ENCODE peak calls at places on chromosomes 11 and 22, in six cellular contexts. J is uterus, S is heart right ventricle, P is upper lobe of right lung, C is NB4, X is type B pancreatic cell. O is an unnamed sample.
A peak's percentile ranks its signal among the peaks of the same experiment; 100 is the strongest.

GRCh38 chr11:71246559-71246958 is 5.8 kb downstream of the SHANK2 start:
- DNase-seq in J (no peak), S (no peak), P (no peak), C (no peak), X (no peak), O (no peak)

GRCh38 chr11:129417458-129417857 is 41.8 kb downstream of the BARX2 start:
- DNase-seq in J (no peak), S (no peak), P (no peak), C (no peak), X (no peak), O (no peak)

GRCh38 chr11:128835741-128836410 is 31.2 kb downstream of the KCNJ1 start:
- DNase-seq in J (no peak), S (peak; percentile 72), P (no peak), C (no peak), X (no peak), O (no peak)

GRCh38 chr11:14969922-14970323 is 2.2 kb downstream of the CALCA start:
- DNase-seq in J (no peak), S (no peak), P (peak; percentile 72), C (peak; percentile 41), X (no peak), O (no peak)

GRCh38 chr11:102487214-102487613 is 34.6 kb upstream of the TMEM123 start:
- DNase-seq in J (no peak), S (no peak), P (no peak), C (no peak), X (no peak), O (no peak)

GRCh38 chr22:40588726-40589125 is 47.8 kb downstream of the MRTFA start:
- DNase-seq in J (no peak), S (no peak), P (no peak), C (peak; percentile 48), X (no peak), O (no peak)

GRCh38 chr22:39148727-39149535 is 3.5 kb downstream of the CBX7 start:
- DNase-seq in J (peak; percentile 79), S (no peak), P (peak; percentile 71), C (peak; percentile 28), X (no peak), O (no peak)

GRCh38 chr22:21593406-21594232 is 26.1 kb downstream of the UBE2L3 start:
- DNase-seq in J (no peak), S (peak; percentile 61), P (no peak), C (no peak), X (no peak), O (no peak)

GRCh38 chr11:71946144-71946571 is 17.3 kb downstream of the RNF121 start:
- DNase-seq in J (no peak), S (no peak), P (no peak), C (no peak), X (no peak), O (no peak)

GRCh38 chr22:30212996-30213441 is 33.5 kb downstream of the LIF start:
- DNase-seq in J (no peak), S (no peak), P (peak; percentile 76), C (peak; percentile 85), X (no peak), O (no peak)

GRCh38 chr11:100753144-100753543 is 66.1 kb downstream of the ARHGAP42 start:
- DNase-seq in J (no peak), S (no peak), P (no peak), C (no peak), X (no peak), O (peak; percentile 15)

GRCh38 chr22:26086359-26086758 is 82.9 kb upstream of the SEZ6L start:
- DNase-seq in J (no peak), S (no peak), P (no peak), C (peak; percentile 23), X (no peak), O (no peak)

GRCh38 chr22:23836692-23837495 is 1.9 kb downstream of the DERL3 start:
- DNase-seq in J (no peak), S (no peak), P (no peak), C (no peak), X (no peak), O (no peak)

GRCh38 chr11:1082728-1083620 is 8.3 kb downstream of the MUC2 start:
- DNase-seq in J (no peak), S (no peak), P (peak; percentile 58), C (peak; percentile 58), X (no peak), O (no peak)

GRCh38 chr22:43693245-43693644 is 118.9 kb downstream of the EFCAB6 start:
- DNase-seq in J (no peak), S (no peak), P (no peak), C (no peak), X (no peak), O (no peak)

GRCh38 chr11:32775908-32776307 is 18.6 kb downstream of the CCDC73 start:
- DNase-seq in J (no peak), S (no peak), P (no peak), C (no peak), X (no peak), O (no peak)

GRCh38 chr22:22113701-22114100 is 130.9 kb upstream of the VPREB1 start:
- DNase-seq in J (no peak), S (no peak), P (no peak), C (no peak), X (no peak), O (no peak)

DNA sequence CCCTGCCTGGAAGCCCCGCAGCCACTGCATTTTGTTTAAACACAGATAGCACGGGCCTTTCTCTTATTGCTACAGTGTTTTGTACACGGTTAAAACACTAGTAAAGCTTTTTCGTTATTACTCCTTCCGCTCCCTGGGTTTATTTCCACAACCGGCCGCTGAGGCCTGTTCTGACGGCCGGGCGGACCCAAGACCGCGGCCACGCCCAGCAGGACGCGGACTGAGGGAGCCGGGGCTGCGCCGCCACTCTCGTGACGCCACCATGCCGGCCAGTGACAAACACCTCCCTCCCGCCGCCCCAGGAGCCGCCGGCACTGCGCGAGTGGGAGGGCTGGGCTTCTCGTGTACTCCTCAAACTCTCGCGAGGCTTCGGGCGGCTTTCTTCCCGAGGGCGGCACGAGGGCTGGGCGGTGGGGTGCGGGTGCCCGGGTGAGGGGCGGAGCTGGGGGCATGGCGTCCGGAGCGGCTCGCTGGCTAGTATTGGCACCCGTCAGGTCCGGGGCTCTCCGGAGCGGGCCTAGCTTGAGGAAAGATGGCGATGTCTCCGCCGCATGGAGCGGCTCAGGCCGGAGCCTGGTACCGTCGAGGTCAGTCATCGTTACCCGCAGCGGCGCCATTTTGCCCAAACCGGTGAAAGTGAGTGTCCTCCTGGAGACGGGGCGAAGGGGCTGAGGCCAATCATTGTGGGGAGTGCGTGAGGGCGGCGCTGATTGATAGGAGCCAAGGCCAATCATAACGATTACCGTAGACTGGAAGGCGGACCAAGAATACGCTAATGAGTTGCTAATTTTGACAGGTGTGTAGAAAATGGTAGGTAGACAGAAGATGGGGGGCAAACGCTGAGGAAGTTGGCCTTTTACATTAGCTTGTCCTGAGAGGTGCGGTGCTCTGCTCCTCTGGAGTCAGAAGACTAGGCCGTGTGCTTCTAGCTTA is at the start of gene SMDT1:
- DNase-seq in J (peak; percentile 98), S (peak; percentile 100), P (peak; percentile 100), C (peak; percentile 98), X (peak; percentile 99), O (peak; percentile 100)
- TF ChIP-seq CTCF in J (no peak), S (no peak), P (no peak), C (no peak), X (no peak), O (no peak)

DNA sequence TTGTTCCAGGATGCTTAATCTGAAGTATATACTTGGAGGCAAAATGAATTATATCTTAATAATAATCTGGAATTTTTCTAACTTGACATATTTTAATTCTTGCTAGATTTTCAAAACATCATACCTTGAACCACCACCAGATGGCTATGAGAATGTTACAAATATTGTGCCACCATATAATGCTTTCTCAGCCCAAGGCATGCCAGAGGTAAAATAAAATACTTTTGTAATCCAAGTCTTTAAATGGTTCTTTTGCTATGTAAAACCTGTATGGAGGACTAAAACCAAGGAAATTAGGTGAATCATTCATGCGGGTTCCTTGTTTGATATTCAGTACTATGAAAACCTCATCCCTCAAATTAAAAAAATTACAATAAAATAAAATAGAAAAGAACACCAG is 14.4 kb downstream of the NAALAD2 start:
- DNase-seq in J (no peak), S (no peak), P (no peak), C (no peak), X (no peak), O (no peak)
- TF ChIP-seq CTCF in J (no peak), S (no peak), P (no peak), C (no peak), X (peak; percentile 54), O (no peak)

DNA sequence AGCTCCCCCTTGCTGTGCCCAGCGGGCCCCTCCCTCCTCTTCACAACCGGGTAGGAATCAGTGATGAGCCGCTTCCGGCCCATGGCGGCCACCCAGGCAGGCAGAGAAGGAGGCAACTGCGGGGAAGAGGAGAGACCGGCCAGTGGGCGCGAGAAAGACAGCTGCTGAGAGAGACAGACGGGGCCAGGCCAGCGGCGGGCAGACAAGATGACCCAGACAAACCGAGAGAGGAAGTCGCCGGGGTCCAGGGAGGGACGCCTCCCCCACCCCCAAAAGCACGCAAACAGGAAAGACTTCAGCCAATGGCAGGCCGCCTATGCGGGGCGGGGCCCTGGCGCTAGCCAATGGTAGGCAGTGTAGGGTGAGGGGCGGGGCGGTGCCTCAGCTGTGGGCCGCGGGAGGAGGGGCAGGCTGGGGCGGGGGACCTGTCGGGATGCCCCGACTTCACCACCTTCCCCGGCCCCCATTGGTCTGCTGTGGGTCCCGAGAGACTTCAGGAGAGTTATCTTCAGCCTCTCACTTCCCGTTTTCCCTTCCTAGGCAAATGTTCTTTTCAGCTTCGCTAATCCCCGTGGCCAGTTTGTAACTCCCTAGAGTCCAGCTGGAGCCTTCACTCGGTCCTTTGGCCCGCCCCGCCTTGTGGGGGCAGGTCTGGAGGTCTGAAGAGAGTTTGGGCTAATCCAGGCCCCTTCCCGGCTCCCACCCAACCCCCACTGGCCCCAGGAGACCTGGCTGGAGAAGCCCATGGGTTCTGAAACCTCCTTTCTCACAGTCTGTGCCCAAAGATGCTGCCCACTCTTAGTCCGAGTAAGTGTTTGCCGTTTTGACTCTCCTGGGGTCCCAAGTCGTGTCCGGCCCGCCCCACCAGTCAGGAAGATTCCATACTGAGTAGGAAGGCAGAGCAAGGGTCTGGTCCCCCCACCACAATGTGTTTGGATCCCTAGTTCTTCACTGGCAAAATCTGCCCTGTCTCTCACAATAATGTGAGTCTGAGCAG is at the start of gene POLD4:
- DNase-seq in J (peak; percentile 99), S (peak; percentile 98), P (peak; percentile 100), C (peak; percentile 100), X (peak; percentile 94), O (peak; percentile 95)
- TF ChIP-seq CTCF in J (peak; percentile 5), S (no peak), P (no peak), C (no peak), X (no peak), O (no peak)

GRCh38 chr11:37449146-37449545 is 851.1 kb upstream of the RAG2 start:
- DNase-seq in J (no peak), S (no peak), P (no peak), C (peak; percentile 58), X (no peak), O (peak; percentile 36)
- TF ChIP-seq CTCF in J (no peak), S (no peak), P (peak; percentile 28), C (peak; percentile 45), X (peak; percentile 77), O (peak; percentile 48)

O was measured in RWPE1.